ENCODE peak calls at places on chromosomes 1 and 21, in four cellular contexts. Y is GM12878, R is HepG2, C is H1. W is an unnamed sample.

GRCh38 chr1:192580351-192580962 is 4.9 kb downstream of the RGS1 start:
- DNase-seq in C (no peak), R (peak; percentile 20), Y (peak; percentile 81), W (no peak)

GRCh38 chr1:206612129-206612876 is at the start of gene EIF2D:
- DNase-seq in R (peak; percentile 85), Y (peak; percentile 58), C (peak; percentile 98), W (peak; percentile 98)

GRCh38 chr1:218312509-218312908 is 27.4 kb downstream of the RRP15 start:
- DNase-seq in R (no peak), Y (no peak), C (no peak), W (no peak)

GRCh38 chr1:186976700-186977099 is 148.0 kb downstream of the PLA2G4A start:
- DNase-seq in C (no peak), R (no peak), Y (no peak), W (no peak)

GRCh38 chr1:222241410-222241809 is 306.5 kb downstream of the HHIPL2 start:
- DNase-seq in R (no peak), Y (no peak), C (no peak), W (no peak)

GRCh38 chr1:45479039-45479748 is 11.8 kb downstream of the TESK2 start:
- DNase-seq in Y (no peak), R (no peak), C (no peak), W (no peak)

GRCh38 chr1:159444507-159444906 is 5.0 kb downstream of the OR10J1 start:
- DNase-seq in Y (no peak), R (no peak), C (no peak), W (no peak)

GRCh38 chr1:202677433-202677832 is 32.8 kb downstream of the SYT2 start:
- DNase-seq in C (no peak), Y (no peak), R (no peak), W (no peak)

GRCh38 chr1:192235127-192235526 is 76.9 kb downstream of the RGS18 start:
- DNase-seq in Y (no peak), C (no peak), R (no peak), W (peak; percentile 14)

GRCh38 chr1:32748926-32749325 is 46.4 kb upstream of the SYNC start:
- DNase-seq in C (no peak), R (no peak), Y (no peak), W (no peak)

GRCh38 chr1:65584399-65584798 is 163.9 kb downstream of the LEPR start:
- DNase-seq in C (no peak), Y (no peak), R (no peak), W (no peak)

GRCh38 chr1:145999321-146000024 is 3.1 kb upstream of the TXNIP start:
- DNase-seq in C (no peak), Y (no peak), R (no peak), W (no peak)

GRCh38 chr1:229102741-229103480 is 168.0 kb upstream of the RAB4A start:
- DNase-seq in R (no peak), C (no peak), Y (no peak), W (no peak)

GRCh38 chr1:55716610-55717009 is 501.4 kb upstream of the USP24 start:
- DNase-seq in C (no peak), R (no peak), Y (no peak), W (no peak)

GRCh38 chr21:34884346-34884929 is 164.7 kb downstream of the RUNX1 start:
- DNase-seq in Y (no peak), C (no peak), R (no peak), W (no peak)

GRCh38 chr21:34885125-34885524 is 164.0 kb downstream of the RUNX1 start:
- DNase-seq in Y (no peak), C (no peak), R (no peak), W (no peak)

GRCh38 chr21:34882719-34883131 is 166.4 kb downstream of the RUNX1 start:
- DNase-seq in R (no peak), Y (no peak), C (no peak), W (no peak)

GRCh38 chr21:34881894-34882371 is 167.2 kb downstream of the RUNX1 start:
- DNase-seq in Y (no peak), C (no peak), R (no peak), W (no peak)

DNA sequence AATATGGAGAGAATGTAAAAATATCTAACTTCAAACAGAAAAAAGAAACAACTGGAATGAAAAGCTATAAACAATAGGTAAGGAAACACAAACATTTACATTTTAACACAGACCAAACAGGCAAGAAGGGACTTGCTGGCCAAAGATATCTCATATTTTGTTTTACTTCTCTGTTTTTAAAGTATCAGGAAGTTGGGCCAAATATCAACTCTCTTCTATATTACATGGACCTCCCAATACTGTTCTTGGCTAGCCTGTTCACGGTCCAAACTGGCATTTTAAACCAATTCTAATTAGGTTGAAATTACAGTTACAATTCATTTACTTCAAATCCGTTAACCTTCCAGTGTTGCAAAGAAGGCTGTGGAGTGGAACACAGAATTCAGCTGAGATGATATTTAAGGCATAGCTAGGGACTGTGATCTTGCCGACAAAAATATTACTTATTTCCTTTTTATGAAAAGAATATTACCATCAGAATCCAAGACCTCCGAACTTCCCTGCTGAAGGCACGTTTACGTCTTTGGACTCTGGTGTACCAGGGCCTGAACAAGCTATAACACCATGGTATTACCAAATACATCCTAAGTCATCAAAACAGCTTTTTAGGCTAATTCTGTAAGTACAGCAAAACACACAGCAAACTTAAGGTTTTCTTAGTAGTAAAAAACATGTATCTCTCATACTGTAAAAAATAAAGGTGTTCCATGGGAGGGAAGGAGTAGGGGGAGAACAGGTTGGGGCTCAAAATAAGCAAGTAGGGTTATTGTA is 165.4 kb downstream of the RUNX1 start:
- DNase-seq in R (no peak), Y (no peak), C (no peak), W (no peak)
- TF ChIP-seq CEBPB in R (no peak), Y (no peak), C (no peak), W (no peak)

DNA sequence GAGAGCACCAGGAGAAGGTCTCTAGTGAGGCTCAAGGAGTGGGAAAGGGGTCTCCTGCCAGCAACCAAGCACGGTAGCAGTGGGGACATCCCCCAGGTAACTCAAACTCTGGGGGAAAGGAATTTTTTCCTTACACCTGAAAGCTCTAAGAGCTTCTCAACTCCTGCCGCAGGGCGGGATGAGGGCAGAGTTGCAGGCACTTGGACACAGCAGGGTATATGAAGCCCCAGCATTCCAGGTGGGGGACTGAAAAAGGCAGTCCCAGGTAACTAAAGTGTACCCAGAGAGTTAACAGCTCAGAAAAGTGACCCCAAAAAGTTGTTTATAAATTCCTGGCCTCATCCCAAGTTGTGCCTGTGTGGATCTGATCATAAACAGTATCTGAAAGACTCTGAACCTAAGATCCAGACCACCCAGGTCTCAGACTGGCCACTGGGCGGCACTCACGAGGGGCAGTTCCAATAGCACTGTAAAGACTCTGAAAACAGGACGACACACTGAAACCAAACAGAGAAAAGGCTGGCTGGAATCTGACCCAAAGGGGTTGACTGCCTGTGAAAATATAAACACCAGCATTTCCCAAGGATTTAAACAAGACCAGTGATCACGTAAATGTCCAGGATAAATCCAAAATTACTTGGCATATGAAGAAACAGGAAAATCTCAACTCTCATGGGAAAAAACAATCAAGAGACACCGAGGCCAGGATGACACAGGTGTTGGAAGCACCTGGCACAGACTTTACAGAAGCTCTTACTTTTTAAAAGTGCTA is 47.5 kb downstream of the HSF2BP start:
- DNase-seq in Y (no peak), R (peak; percentile 75), C (peak; percentile 75), W (peak; percentile 76)
- TF ChIP-seq KDM1A in Y (no peak), R (no peak), C (no peak), W (no peak)

DNA sequence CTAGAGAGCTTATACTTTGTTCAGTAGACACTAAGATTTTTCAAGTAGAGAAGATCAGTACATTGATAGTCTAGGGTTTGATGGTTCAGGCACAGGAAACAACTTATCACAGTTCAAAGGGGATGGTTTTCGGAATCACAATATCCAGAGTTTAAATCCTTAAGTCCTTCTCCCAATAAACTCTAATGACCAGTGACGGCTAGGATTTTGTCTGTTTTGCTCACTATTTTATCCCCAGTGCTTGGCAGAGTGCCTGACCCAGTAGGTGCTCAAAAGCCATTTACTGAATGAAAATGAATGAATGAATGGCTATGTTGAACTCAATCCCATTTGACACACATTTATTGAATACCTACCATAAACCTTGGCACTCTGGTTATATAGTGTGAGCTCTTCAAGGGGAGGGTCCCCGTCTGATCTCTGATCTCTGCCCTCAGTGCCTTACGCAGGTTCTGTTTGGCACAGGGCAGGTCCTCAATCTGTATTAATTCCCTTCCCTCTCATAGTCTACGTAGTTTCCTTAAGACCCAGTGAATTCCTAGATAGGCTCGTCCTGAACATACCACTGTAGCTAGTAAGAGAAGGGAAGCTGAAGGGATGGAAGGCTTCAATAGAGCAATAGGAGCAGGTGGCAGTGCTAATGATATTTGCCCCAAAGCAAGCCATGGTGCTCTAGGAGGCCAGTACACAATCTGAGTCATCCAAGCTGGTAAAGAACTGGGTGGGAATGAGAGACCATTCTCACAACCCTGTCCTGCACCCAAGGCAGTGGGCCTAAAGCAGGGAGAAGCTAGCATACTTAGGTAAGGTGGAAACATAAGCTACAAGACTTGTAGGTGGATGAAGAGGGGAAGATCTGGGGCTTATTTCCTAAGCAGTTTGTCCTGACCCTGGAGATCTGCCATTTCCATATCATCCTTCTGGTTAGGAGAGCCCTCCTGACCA is 53.4 kb downstream of the DMAP1 start:
- DNase-seq in R (no peak), Y (no peak), C (no peak), W (no peak)
- TF ChIP-seq CREB1 in R (no peak), Y (no peak), C (no peak), W (no peak)

GRCh38 chr1:12565094-12565965 is 52.7 kb downstream of the DHRS3 start:
- DNase-seq in R (no peak), C (no peak), Y (no peak), W (no peak)
- TF ChIP-seq CEBPB in R (no peak), C (no peak), Y (no peak), W (no peak)

GRCh38 chr1:37634554-37635308 is at the start of gene RSPO1:
- DNase-seq in Y (no peak), R (no peak), C (peak; percentile 55), W (no peak)
- TF ChIP-seq KDM1A in Y (no peak), R (no peak), C (no peak), W (no peak)

DNA sequence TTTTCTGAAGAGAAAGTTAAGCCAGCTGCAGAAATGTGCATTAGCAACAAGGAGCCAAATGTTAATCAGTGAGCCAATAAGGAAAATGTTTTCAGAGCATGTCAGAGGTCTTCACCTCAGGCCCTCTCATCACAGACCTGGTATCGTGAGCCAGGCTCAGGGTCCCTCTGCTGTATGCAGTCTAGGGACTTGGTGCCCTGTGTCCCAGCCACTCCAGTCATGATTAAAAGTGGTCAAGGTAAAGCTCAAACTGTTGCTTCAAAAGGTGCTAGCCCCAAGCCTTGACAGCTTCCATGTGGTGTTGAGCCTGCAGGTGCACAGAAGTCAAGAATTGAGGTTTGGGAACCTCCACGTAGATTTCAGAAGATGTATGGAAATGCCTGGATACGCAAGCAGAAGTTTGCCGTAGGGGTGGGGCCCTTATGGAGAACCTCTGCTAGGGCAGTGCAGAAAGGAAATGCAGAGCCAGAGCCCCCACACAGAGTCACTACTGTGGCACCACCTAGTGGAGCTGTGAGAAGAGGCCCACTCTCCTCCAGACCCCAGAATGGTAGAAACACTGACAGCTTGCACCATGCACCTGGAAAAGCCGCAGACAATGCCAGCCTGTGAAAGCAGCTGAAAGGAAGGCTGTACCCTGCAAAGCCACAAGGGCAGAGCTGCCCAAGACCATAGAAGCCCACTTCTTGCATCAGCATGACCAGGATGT is 1128.7 kb downstream of the AMY1C start:
- DNase-seq in R (peak; percentile 3), Y (no peak), C (peak; percentile 53), W (no peak)
- TF ChIP-seq CREB1 in R (no peak), Y (no peak), C (no peak), W (no peak)

W was measured in K562.